ENCODE peak calls at places on chromosomes 16 and 17, in four cellular contexts. G is heart right ventricle, E is heart left ventricle, D is fibroblast of the aortic adventitia. P is an unnamed sample.
A peak's percentile ranks its signal among the peaks of the same experiment; 100 is the strongest.

GRCh38 chr16:11681977-11682654 is 13.9 kb downstream of the SNN start:
- DNase-seq in G (no peak), E (no peak), D (no peak), P (peak; percentile 88)

GRCh38 chr17:46785696-46786095 is 32.8 kb downstream of the WNT3 start:
- DNase-seq in G (no peak), E (no peak), D (no peak), P (no peak)

GRCh38 chr17:83067071-83067717 is 12.2 kb upstream of the METRNL start:
- DNase-seq in G (peak; percentile 7), E (peak; percentile 15), D (no peak), P (peak; percentile 5)

GRCh38 chr16:85307552-85308364 is 195.5 kb upstream of the CIBAR2 start:
- DNase-seq in G (peak; percentile 62), E (no peak), D (no peak), P (no peak)

GRCh38 chr17:62720126-62720850 is 87.8 kb downstream of the MARCHF10 start:
- DNase-seq in G (no peak), E (peak; percentile 6), D (no peak), P (no peak)

GRCh38 chr17:82350182-82351030 is 8.6 kb upstream of the TEX19 start:
- DNase-seq in G (peak; percentile 9), E (no peak), D (no peak), P (no peak)

GRCh38 chr16:31700530-31701388 is 172.8 kb upstream of the ZNF267 start:
- DNase-seq in G (peak; percentile 79), E (peak; percentile 84), D (peak; percentile 25), P (peak; percentile 57)

GRCh38 chr16:75070055-75070841 is 46.3 kb downstream of the LDHD start:
- DNase-seq in G (peak; percentile 69), E (peak; percentile 37), D (no peak), P (peak; percentile 31)

GRCh38 chr16:85156869-85157268 is 44.6 kb upstream of the CIBAR2 start:
- DNase-seq in G (no peak), E (no peak), D (no peak), P (no peak)

GRCh38 chr17:77208217-77208808 is 67.5 kb downstream of the SEC14L1 start:
- DNase-seq in G (no peak), E (peak; percentile 61), D (peak; percentile 66), P (peak; percentile 68)

GRCh38 chr17:32995416-32995815 is 3.8 kb downstream of the SPACA3 start:
- DNase-seq in G (no peak), E (no peak), D (no peak), P (no peak)

GRCh38 chr16:919658-920631 is 50.8 kb downstream of the LMF1 start:
- DNase-seq in G (peak; percentile 37), E (no peak), D (peak; percentile 70), P (no peak)

GRCh38 chr17:20924306-20924705 is 118.5 kb downstream of the USP22 start:
- DNase-seq in G (no peak), E (no peak), D (no peak), P (no peak)

GRCh38 chr16:4383591-4384495 is 12.2 kb downstream of the VASN start:
- DNase-seq in G (no peak), E (no peak), D (no peak), P (no peak)

GRCh38 chr16:81327483-81328196 is 12.9 kb downstream of the GAN start:
- DNase-seq in G (no peak), E (no peak), D (no peak), P (no peak)

GRCh38 chr17:45229681-45230409 is 8.2 kb downstream of the FMNL1 start:
- DNase-seq in G (peak; percentile 62), E (no peak), D (no peak), P (no peak)

GRCh38 chr16:24539850-24540484 is 601 bp downstream of the RBBP6 start:
- DNase-seq in G (peak; percentile 69), E (peak; percentile 72), D (no peak), P (peak; percentile 48)

GRCh38 chr16:23504076-23504452 is 6.2 kb downstream of the GGA2 start:
- DNase-seq in G (no peak), E (no peak), D (peak; percentile 89), P (peak; percentile 80)

GRCh38 chr17:41678907-41679739 is 9.6 kb upstream of the EIF1 start:
- DNase-seq in G (no peak), E (no peak), D (peak; percentile 55), P (no peak)

GRCh38 chr16:17070882-17071592 is 399.7 kb downstream of the XYLT1 start:
- DNase-seq in G (no peak), E (no peak), D (no peak), P (no peak)

GRCh38 chr16:84749072-84749471 is 49.3 kb downstream of the USP10 start:
- DNase-seq in G (no peak), E (no peak), D (no peak), P (no peak)

GRCh38 chr17:19306160-19307111 is 56.1 kb downstream of the B9D1 start:
- DNase-seq in G (no peak), E (no peak), D (no peak), P (no peak)

GRCh38 chr16:31880322-31880979 is 6.8 kb downstream of the ZNF267 start:
- DNase-seq in G (no peak), E (no peak), D (peak; percentile 63), P (no peak)

GRCh38 chr17:75152971-75153853 is 1.1 kb downstream of the JPT1 start:
- DNase-seq in G (no peak), E (peak; percentile 22), D (no peak), P (no peak)

GRCh38 chr17:79844869-79845600 is 5.8 kb upstream of the CBX4 start:
- DNase-seq in G (peak; percentile 71), E (peak; percentile 63), D (peak; percentile 22), P (no peak)

GRCh38 chr16:641326-642188 is at the start of gene MCRIP2:
- DNase-seq in G (peak; percentile 90), E (peak; percentile 90), D (peak; percentile 66), P (peak; percentile 88)

GRCh38 chr17:54839022-54839806 is 61.4 kb upstream of the TOM1L1 start:
- DNase-seq in G (no peak), E (no peak), D (no peak), P (no peak)

GRCh38 chr17:10745231-10745630 is 15.4 kb upstream of the TMEM220 start:
- DNase-seq in G (no peak), E (no peak), D (no peak), P (no peak)

GRCh38 chr17:11279776-11280344 is 38.8 kb downstream of the SHISA6 start:
- DNase-seq in G (no peak), E (no peak), D (no peak), P (no peak)

GRCh38 chr17:74921045-74921681 is 1.9 kb downstream of the USH1G start:
- DNase-seq in G (no peak), E (no peak), D (no peak), P (no peak)

GRCh38 chr16:80852261-80852872 is 48.0 kb upstream of the CDYL2 start:
- DNase-seq in G (no peak), E (no peak), D (peak; percentile 24), P (no peak)

GRCh38 chr16:26598061-26598460 is 468.7 kb upstream of the C16orf82 start:
- DNase-seq in G (no peak), E (no peak), D (no peak), P (no peak)

GRCh38 chr17:50839591-50840310 is 4.4 kb downstream of the WFIKKN2 start:
- DNase-seq in G (no peak), E (no peak), D (no peak), P (no peak)

GRCh38 chr17:66493283-66494019 is 191.0 kb downstream of the PRKCA start:
- DNase-seq in G (no peak), E (no peak), D (peak; percentile 80), P (no peak)

GRCh38 chr17:70296456-70296855 is 127.1 kb downstream of the KCNJ2 start:
- DNase-seq in G (no peak), E (no peak), D (no peak), P (no peak)

GRCh38 chr17:70297397-70297796 is 128.1 kb downstream of the KCNJ2 start:
- DNase-seq in G (no peak), E (no peak), D (no peak), P (no peak)

GRCh38 chr17:70295732-70296131 is 126.4 kb downstream of the KCNJ2 start:
- DNase-seq in G (no peak), E (peak; percentile 30), D (no peak), P (peak; percentile 28)

GRCh38 chr17:70298929-70299529 is 129.7 kb downstream of the KCNJ2 start:
- DNase-seq in G (no peak), E (no peak), D (no peak), P (no peak)

GRCh38 chr17:70295329-70295728 is 126.0 kb downstream of the KCNJ2 start:
- DNase-seq in G (no peak), E (no peak), D (no peak), P (no peak)
- H3K4me3 ChIP-seq in G (no peak overlapping the region), E (no peak overlapping the region), D (no peak overlapping the region), P (no peak overlapping the region)

GRCh38 chr16:15613676-15614075 is 29.3 kb downstream of the MARF1 start:
- DNase-seq in G (no peak), E (no peak), D (no peak), P (no peak)
- H3K4me3 ChIP-seq in G (no peak overlapping the region), E (no peak overlapping the region), D (no peak overlapping the region), P (no peak overlapping the region)

DNA sequence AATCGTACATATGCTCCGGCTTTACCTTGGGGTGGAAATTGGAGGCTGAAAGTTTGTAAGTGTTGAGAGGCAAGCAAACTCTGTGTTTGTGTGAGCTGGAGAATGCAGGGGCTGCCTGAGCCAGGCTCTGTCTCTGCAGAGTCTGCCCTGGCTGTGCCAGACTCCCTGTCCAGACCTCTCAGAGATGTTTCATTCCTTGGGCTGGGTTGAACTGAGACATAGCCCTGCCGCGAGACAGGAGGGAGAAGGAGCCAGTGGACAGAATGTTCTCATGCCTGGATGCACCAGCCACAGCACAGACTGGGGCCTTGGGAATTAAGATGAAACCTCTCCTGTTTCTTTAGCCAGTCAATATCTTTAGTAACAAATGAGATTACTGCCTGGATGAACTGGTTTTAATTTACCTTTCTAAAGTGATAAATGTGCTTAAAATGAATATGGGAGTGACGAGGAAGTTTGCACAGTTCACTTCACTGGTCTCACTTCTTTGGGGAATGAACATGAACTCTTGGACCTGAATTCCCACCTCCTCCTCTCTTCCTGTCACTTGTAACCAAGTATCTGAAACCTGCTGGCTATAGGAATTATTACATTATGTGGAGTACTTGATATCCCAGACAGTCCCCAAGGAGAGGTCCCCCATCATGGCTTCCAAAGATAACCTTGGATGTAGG is 40.1 kb downstream of the YPEL2 start:
- DNase-seq in G (peak; percentile 35), E (no peak), D (peak; percentile 46), P (peak; percentile 86)
- H3K4me3 ChIP-seq in G (peak overlapping the region; percentile 10), E (peak overlapping the region; percentile 24), D (no peak overlapping the region), P (peak overlapping the region; percentile 43)

GRCh38 chr16:3022697-3023414 is 886 bp downstream of the HCFC1R1 start:
- DNase-seq in G (no peak), E (peak; percentile 72), D (peak; percentile 74), P (peak; percentile 79)

GRCh38 chr16:3020247-3020603 is at the start of gene TNFRSF12A:
- DNase-seq in G (peak; percentile 80), E (peak; percentile 84), D (peak; percentile 46), P (peak; percentile 67)

GRCh38 chr16:3022208-3022696 is 1.5 kb downstream of the HCFC1R1 start:
- DNase-seq in G (peak; percentile 84), E (peak; percentile 89), D (peak; percentile 96), P (peak; percentile 93)

GRCh38 chr16:3020604-3021448 is 658 bp downstream of the TNFRSF12A start:
- DNase-seq in G (peak; percentile 77), E (peak; percentile 87), D (peak; percentile 81), P (peak; percentile 80)

GRCh38 chr16:3021449-3022207 is 1.5 kb downstream of the TNFRSF12A start:
- DNase-seq in G (peak; percentile 80), E (peak; percentile 89), D (peak; percentile 92), P (peak; percentile 95)
- H3K4me3 ChIP-seq in G (peak overlapping the region; percentile 80), E (peak overlapping the region; percentile 79), D (peak overlapping the region; percentile 92), P (peak overlapping the region; percentile 48)

P was measured in gastrocnemius medialis.